ENCODE peak calls at places on chromosomes 4 and X, in four cellular contexts. T is OCI-LY7, U is GM23248, W is hepatocyte. I is an unnamed sample.

GRCh38 chr4:69707807-69708206 is 52.6 kb downstream of the SULT1B1 start:
- DNase-seq in T (no peak), U (no peak), W (no peak), I (peak)

GRCh38 chr4:53551963-53552362 is 39.3 kb downstream of the LNX1 start:
- DNase-seq in T (no peak), U (peak), W (no peak), I (peak)

GRCh38 chr4:15077969-15078368 is 75.7 kb downstream of the CPEB2 start:
- DNase-seq in T (no peak), U (peak), W (no peak), I (no peak)

GRCh38 chrX:151225843-151226242 is 49.5 kb downstream of the GPR50 start:
- DNase-seq in T (no peak), U (peak), W (no peak), I (peak)

GRCh38 chr4:77500801-77501200 is 104.8 kb upstream of the CXCL13 start:
- DNase-seq in T (no peak), U (no peak), W (no peak), I (peak)

GRCh38 chr4:142615324-142615665 is 230.8 kb downstream of the INPP4B start:
- DNase-seq in T (no peak), U (peak), W (peak), I (peak)

GRCh38 chr4:131531087-131531486 is 1618.0 kb upstream of the PCDH10 start:
- DNase-seq in T (no peak), U (no peak), W (no peak), I (no peak)

GRCh38 chrX:48848847-48849246 is 13.4 kb upstream of the PCSK1N start:
- DNase-seq in T (no peak), U (no peak), W (no peak), I (no peak)

GRCh38 chrX:15151267-15152196 is 118.4 kb downstream of the ASB9 start:
- DNase-seq in T (no peak), U (peak), W (no peak), I (peak)

GRCh38 chr4:84606645-84607044 is 23.7 kb downstream of the CDS1 start:
- DNase-seq in T (no peak), U (no peak), W (no peak), I (no peak)

GRCh38 chr4:55080174-55080865 is 45.1 kb downstream of the KDR start:
- DNase-seq in T (no peak), U (peak), W (no peak), I (no peak)

GRCh38 chrX:8374041-8374825 is 90.4 kb upstream of the VCX3B start:
- DNase-seq in T (no peak), U (no peak), W (no peak), I (peak)

GRCh38 chr4:148574502-148574901 is 132.3 kb upstream of the NR3C2 start:
- DNase-seq in T (no peak), U (peak), W (peak), I (no peak)

GRCh38 chrX:134803551-134804183 is 145.4 kb upstream of the PLAC1 start:
- DNase-seq in T (no peak), U (no peak), W (no peak), I (no peak)

GRCh38 chrX:128800138-128800537 is 723.2 kb downstream of the SMARCA1 start:
- DNase-seq in T (no peak), U (no peak), W (no peak), I (no peak)

GRCh38 chrX:147738260-147738659 is 173.5 kb upstream of the FMR1 start:
- DNase-seq in T (no peak), U (no peak), W (no peak), I (no peak)

GRCh38 chr4:125582302-125582701 is 267.5 kb downstream of the FAT4 start:
- DNase-seq in T (no peak), U (peak), W (no peak), I (peak)

GRCh38 chrX:26558719-26559386 is 342.9 kb downstream of the MAGEB5 start:
- DNase-seq in T (no peak), U (no peak), W (no peak), I (no peak)

GRCh38 chr4:72295966-72296557 is 264.3 kb downstream of the NPFFR2 start:
- DNase-seq in T (peak), U (peak), W (peak), I (peak)

GRCh38 chrX:68697036-68697435 is 49.6 kb downstream of the STARD8 start:
- DNase-seq in T (no peak), U (no peak), W (no peak), I (no peak)

GRCh38 chr4:147975902-147976301 is 244.0 kb downstream of the ARHGAP10 start:
- DNase-seq in T (no peak), U (peak), W (no peak), I (no peak)

GRCh38 chr4:88880501-88881226 is 176.3 kb downstream of the FAM13A start:
- DNase-seq in T (no peak), U (no peak), W (no peak), I (no peak)

GRCh38 chrX:53930513-53931380 is 113.5 kb downstream of the PHF8 start:
- DNase-seq in T (no peak), U (peak), W (peak), I (no peak)

GRCh38 chr4:7389101-7389701 is 45.5 kb downstream of the PSAPL1 start:
- DNase-seq in T (no peak), U (no peak), W (no peak), I (no peak)

GRCh38 chr4:36921474-36922220 is 322.9 kb upstream of the NWD2 start:
- DNase-seq in T (no peak), U (no peak), W (no peak), I (peak)

GRCh38 chr4:78004270-78004669 is 52.9 kb upstream of the FRAS1 start:
- DNase-seq in T (no peak), U (peak), W (no peak), I (no peak)

GRCh38 chr4:102759835-102760644 is 728 bp downstream of the MANBA start:
- DNase-seq in T (peak), U (peak), W (peak), I (peak)

GRCh38 chr4:137536789-137537561 is 4.7 kb upstream of the PCDH18 start:
- DNase-seq in T (no peak), U (no peak), W (no peak), I (peak)

GRCh38 chrX:47501226-47502071 is 18.4 kb upstream of the ZNF41 start:
- DNase-seq in T (peak), U (peak), W (no peak), I (peak)

GRCh38 chr4:36310237-36310636 is 28.8 kb downstream of the DTHD1 start:
- DNase-seq in T (no peak), U (no peak), W (no peak), I (no peak)

GRCh38 chr4:110487873-110488272 is 11.9 kb downstream of the ENPEP start:
- DNase-seq in T (no peak), U (peak), W (peak), I (peak)

GRCh38 chrX:22950278-22951266 is 49.2 kb upstream of the DDX53 start:
- DNase-seq in T (no peak), U (peak), W (peak), I (peak)

GRCh38 chrX:36087366-36087765 is 167.8 kb downstream of the CFAP47 start:
- DNase-seq in T (no peak), U (no peak), W (no peak), I (no peak)

GRCh38 chr4:69360271-69360670 is 80.0 kb downstream of the UGT2B28 start:
- DNase-seq in T (no peak), U (no peak), W (peak), I (no peak)

GRCh38 chr4:26757751-26758150 is 102.9 kb upstream of the STIM2 start:
- DNase-seq in T (no peak), U (no peak), W (no peak), I (no peak)

GRCh38 chr4:26763649-26764048 is 97.0 kb upstream of the STIM2 start:
- DNase-seq in T (no peak), U (no peak), W (no peak), I (no peak)

GRCh38 chr4:26762650-26763049 is 98.0 kb upstream of the STIM2 start:
- DNase-seq in T (no peak), U (no peak), W (no peak), I (peak)

GRCh38 chr4:26763063-26763462 is 97.6 kb upstream of the STIM2 start:
- DNase-seq in T (peak), U (no peak), W (no peak), I (peak)

GRCh38 chr4:26758899-26759298 is 101.7 kb upstream of the STIM2 start:
- DNase-seq in T (no peak), U (no peak), W (no peak), I (no peak)
- TF ChIP-seq EZH2phosphoT487 in T (no peak), U (no peak), W (no peak), I (no peak)

GRCh38 chr4:5746250-5746649 is 35.2 kb downstream of the EVC start:
- DNase-seq in T (no peak), U (no peak), W (no peak), I (no peak)
- TF ChIP-seq EZH2phosphoT487 in T (no peak), U (no peak), W (no peak), I (no peak)

DNA sequence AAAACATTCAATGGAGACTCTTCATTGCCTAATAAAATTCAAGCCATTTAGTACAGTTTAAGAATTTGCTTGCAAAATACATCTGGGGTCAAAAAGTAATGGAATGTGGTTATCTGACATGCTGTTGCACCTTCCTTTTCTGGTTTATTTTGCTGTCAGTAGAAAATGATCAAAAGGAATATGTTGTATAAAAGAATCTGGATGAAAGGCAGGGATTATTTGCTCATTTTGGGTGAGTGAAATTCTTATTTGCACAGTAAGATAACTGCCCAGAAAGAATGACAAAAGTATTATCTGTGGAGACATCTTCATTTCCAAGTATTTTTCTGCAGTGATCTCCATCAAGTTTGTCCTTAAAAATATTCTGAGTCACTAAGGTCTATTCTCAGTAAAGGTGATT is 30.4 kb downstream of the BOD1L1 start:
- DNase-seq in T (no peak), U (no peak), W (no peak), I (no peak)
- TF ChIP-seq EZH2phosphoT487 in T (no peak), U (no peak), W (no peak), I (no peak)

DNA sequence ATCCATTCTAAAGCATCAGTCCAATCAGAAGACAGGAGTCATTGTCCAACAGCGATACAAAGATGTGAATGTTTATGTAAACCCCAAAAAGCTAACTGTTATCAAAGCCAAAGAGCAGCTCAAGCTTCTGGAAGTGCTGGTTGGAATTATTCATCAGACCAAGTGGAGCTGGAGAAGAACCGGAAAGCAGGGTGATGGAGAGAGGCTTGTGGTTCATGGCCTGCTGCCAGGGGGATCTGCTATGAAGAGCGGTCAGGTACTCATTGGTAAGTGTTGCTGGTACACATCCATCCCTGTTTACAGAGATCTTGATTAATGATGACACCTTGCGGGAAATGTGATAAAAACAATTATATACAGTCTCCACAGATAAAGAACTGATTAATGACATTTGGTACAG is 11.0 kb downstream of the INTU start:
- DNase-seq in T (no peak), U (no peak), W (no peak), I (no peak)
- TF ChIP-seq EZH2phosphoT487 in T (no peak), U (no peak), W (no peak), I (no peak)

GRCh38 chrX:118988913-118989312 is 14.5 kb downstream of the LONRF3 start:
- DNase-seq in T (no peak), U (no peak), W (no peak), I (no peak)

GRCh38 chrX:118978451-118978850 is 4.0 kb downstream of the LONRF3 start:
- DNase-seq in T (no peak), U (peak), W (no peak), I (peak)

DNA sequence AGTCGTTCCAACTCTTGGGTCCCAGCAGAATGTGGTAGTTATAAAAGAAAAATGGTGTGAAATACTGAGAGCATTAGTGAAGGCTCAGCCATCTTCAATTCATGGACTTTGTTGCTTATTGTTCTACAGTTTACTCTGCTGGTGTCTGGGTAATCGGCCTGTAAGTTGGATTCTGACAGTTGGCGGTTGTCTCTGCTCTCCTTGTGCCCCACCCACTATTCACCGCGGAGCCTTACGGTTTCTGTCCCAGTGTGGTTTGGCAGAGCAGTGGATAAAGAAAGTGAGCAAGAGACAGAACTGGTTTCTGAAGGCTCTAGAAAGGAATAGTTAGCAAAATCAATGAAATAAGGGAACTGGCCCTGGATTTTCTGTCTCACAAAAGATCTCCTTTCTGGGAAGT is 9.1 kb downstream of the LONRF3 start:
- DNase-seq in T (no peak), U (no peak), W (no peak), I (no peak)
- TF ChIP-seq EZH2phosphoT487 in T (no peak), U (no peak), W (no peak), I (no peak)

GRCh38 chrX:154719132-154719675 is 31.7 kb downstream of the GAB3 start:
- DNase-seq in T (no peak), U (peak), W (no peak), I (peak)
- TF ChIP-seq EZH2phosphoT487 in T (no peak), U (no peak), W (no peak), I (no peak)

DNA sequence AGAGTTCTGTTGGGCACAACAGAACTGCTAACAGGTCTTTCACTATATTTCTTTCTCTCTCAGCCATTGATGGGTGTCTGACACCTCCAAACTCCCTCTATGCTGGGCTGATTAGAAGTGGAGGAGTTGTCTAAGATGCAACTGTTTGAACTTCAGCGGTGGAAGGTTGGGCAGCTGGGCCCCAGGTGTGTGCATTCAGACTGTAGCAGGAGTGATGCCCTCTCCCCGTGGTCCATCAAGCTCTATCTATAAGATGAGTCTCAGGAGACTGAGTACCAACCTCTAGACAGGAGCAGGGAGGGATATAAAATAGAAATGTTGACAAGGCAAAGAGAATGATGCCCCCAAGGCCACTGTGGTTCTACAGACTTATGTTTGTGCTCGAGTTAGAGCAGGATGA is 28.1 kb upstream of the CHRNA9 start:
- DNase-seq in T (peak), U (no peak), W (no peak), I (no peak)
- TF ChIP-seq EZH2phosphoT487 in T (no peak), U (no peak), W (no peak), I (no peak)

GRCh38 chr4:112765317-112765989 is 128.5 kb downstream of the LARP7 start:
- DNase-seq in T (peak), U (peak), W (peak), I (peak)
- TF ChIP-seq EZH2phosphoT487 in T (no peak), U (no peak), W (no peak), I (no peak)

I was measured in PC-3.